ENCODE peak calls at places on chromosome 4, in four cellular contexts. W, D, M and P are unnamed samples.
A peak's percentile ranks its signal among the peaks of the same experiment; 100 is the strongest.

GRCh38 chr4:10082047-10082446 is 34.6 kb downstream of the WDR1 start:
- DNase-seq in W (no peak), D (no peak), M (no peak), P (no peak)

GRCh38 chr4:11165052-11165451 is 263.6 kb downstream of the HS3ST1 start:
- DNase-seq in W (no peak), D (no peak), M (no peak), P (no peak)

GRCh38 chr4:41268721-41269517 is 12.2 kb downstream of the UCHL1 start:
- DNase-seq in W (no peak), D (no peak), M (no peak), P (no peak)

GRCh38 chr4:133711817-133712216 is 489.8 kb downstream of the PABPC4L start:
- DNase-seq in W (peak; percentile 0), D (no peak), M (no peak), P (no peak)

GRCh38 chr4:128468485-128468989 is 180.9 kb upstream of the PGRMC2 start:
- DNase-seq in W (no peak), D (peak; percentile 90), M (no peak), P (no peak)

GRCh38 chr4:154551872-154552686 is 1.9 kb upstream of the PLRG1 start:
- DNase-seq in W (peak; percentile 49), D (peak; percentile 84), M (peak; percentile 28), P (peak; percentile 76)

GRCh38 chr4:123777297-123777859 is 380.8 kb downstream of the SPRY1 start:
- DNase-seq in W (no peak), D (peak; percentile 29), M (no peak), P (no peak)

GRCh38 chr4:68432320-68432719 is 14.9 kb upstream of the TMPRSS11E start:
- DNase-seq in W (no peak), D (no peak), M (no peak), P (no peak)

GRCh38 chr4:1980561-1981041 is 28.2 kb downstream of the NELFA start:
- DNase-seq in W (no peak), D (no peak), M (no peak), P (no peak)

GRCh38 chr4:168531305-168531704 is 34.5 kb downstream of the PALLD start:
- DNase-seq in W (no peak), D (no peak), M (no peak), P (no peak)

GRCh38 chr4:5142726-5143125 is 91.4 kb downstream of the STK32B start:
- DNase-seq in W (peak; percentile 16), D (peak; percentile 53), M (no peak), P (peak; percentile 70)

GRCh38 chr4:8086751-8087445 is 71.7 kb downstream of the ABLIM2 start:
- DNase-seq in W (no peak), D (no peak), M (no peak), P (no peak)
- TF ChIP-seq MYC in W (no peak), D (no peak), M (no peak), P (no peak)

DNA sequence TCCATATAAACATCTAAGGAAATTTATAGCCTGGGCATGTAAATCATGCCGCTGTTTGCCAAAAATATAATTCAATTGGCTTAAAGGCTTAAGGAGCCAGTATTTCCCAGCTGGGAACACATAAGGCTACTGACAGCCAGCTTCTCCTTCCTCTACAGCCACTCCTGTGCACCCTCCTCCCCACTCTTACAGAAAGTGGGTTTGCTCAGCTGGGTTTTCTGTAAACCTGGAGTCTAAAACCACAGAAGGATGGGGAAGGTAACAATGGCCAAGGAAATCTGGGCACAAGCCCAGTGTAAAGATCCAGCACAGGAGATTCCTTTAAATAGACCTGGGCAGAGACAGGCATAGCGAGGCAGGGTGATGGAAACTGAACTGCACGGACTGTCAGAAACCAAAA is 18.5 kb downstream of the ACSL1 start:
- DNase-seq in W (no peak), D (no peak), M (no peak), P (no peak)
- TF ChIP-seq MYC in W (no peak), D (no peak), M (no peak), P (no peak)

GRCh38 chr4:157804169-157804543 is 368.7 kb downstream of the GASK1B start:
- DNase-seq in W (no peak), D (no peak), M (no peak), P (no peak)
- TF ChIP-seq MYC in W (no peak), D (no peak), M (no peak), P (no peak)

GRCh38 chr4:83083925-83084475 is 30.5 kb downstream of the PLAC8 start:
- DNase-seq in W (no peak), D (peak; percentile 21), M (no peak), P (peak; percentile 43)
- TF ChIP-seq MYC in W (no peak), D (no peak), M (no peak), P (no peak)

GRCh38 chr4:99390060-99390459 is 37.5 kb upstream of the ADH1C start:
- DNase-seq in W (no peak), D (no peak), M (no peak), P (no peak)
- TF ChIP-seq MYC in W (no peak), D (no peak), M (no peak), P (no peak)

GRCh38 chr4:47849466-47849865 is 11.6 kb upstream of the CORIN start:
- DNase-seq in W (no peak), D (no peak), M (no peak), P (no peak)

GRCh38 chr4:47858012-47858411 is 20.1 kb upstream of the CORIN start:
- DNase-seq in W (no peak), D (no peak), M (no peak), P (no peak)

GRCh38 chr4:47856713-47857112 is 18.8 kb upstream of the CORIN start:
- DNase-seq in W (no peak), D (no peak), M (no peak), P (no peak)

GRCh38 chr4:47855350-47855749 is 17.5 kb upstream of the CORIN start:
- DNase-seq in W (no peak), D (no peak), M (no peak), P (no peak)

DNA sequence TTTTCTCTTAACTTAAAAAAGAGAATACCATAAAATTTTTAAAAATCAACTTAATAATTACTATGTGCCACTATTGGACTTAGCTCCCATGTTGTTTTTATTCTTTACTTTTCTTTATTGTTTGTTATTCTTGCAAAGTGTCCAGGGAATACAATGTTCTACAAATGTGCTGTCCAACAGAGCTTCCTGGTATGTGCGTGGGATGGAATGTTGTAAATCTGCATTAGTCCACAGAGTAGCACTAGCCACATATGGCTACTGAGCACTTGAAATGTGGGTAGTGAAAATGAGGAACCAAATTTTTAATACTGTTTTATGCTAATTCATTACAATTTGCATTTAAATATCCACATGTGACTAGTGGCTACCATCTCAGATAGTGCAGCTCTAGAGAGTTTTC is 14.3 kb upstream of the CORIN start:
- DNase-seq in W (no peak), D (peak; percentile 61), M (no peak), P (peak; percentile 18)
- TF ChIP-seq MYC in W (no peak), D (no peak), M (no peak), P (no peak)